ENCODE peak calls at places on chromosomes 4 and X, in nine cellular contexts. Z is LHCN-M2; M is endodermal cell; H is glutamatergic neuron; U is HS-5; F is activated CD4-positive, alpha-beta T cell treated with anti-CD3 and anti-CD28 coated beads for 36 hours; B is suprapubic skin; X is NCI-H2081; S is Peyer's patch. C is an unnamed sample.

GRCh38 chrX:123230798-123231197 is 46.7 kb downstream of the GRIA3 start:
- DNase-seq in Z (no peak), M (no peak), H (no peak), U (no peak), F (no peak), B (no peak), X (no peak), S (no peak), C (no peak)

GRCh38 chrX:49001521-49002090 is 458 bp downstream of the GRIPAP1 start:
- DNase-seq in Z (peak), M (peak), H (peak), U (peak), F (peak), B (no peak), X (no peak), S (no peak), C (peak)

GRCh38 chr4:182764137-182764536 is 153.0 kb downstream of the DCTD start:
- DNase-seq in Z (no peak), M (no peak), H (no peak), U (no peak), F (no peak), B (no peak), X (no peak), S (no peak), C (no peak)

GRCh38 chr4:10734697-10735096 is 50.1 kb upstream of the CLNK start:
- DNase-seq in Z (no peak), M (peak), H (no peak), U (no peak), F (peak), B (no peak), X (peak), S (no peak), C (no peak)

GRCh38 chr4:187451776-187452175 is 543.8 kb upstream of the ZFP42 start:
- DNase-seq in Z (no peak), M (no peak), H (no peak), U (no peak), F (no peak), B (no peak), X (no peak), S (no peak), C (no peak)

GRCh38 chr4:67575232-67575888 is 16.8 kb downstream of the STAP1 start:
- DNase-seq in Z (peak), M (no peak), H (no peak), U (no peak), F (no peak), B (no peak), X (no peak), S (no peak), C (no peak)

GRCh38 chrX:33741807-33742206 is 390.3 kb downstream of the FAM47A start:
- DNase-seq in Z (no peak), M (peak), H (no peak), U (no peak), F (no peak), B (no peak), X (no peak), S (no peak), C (no peak)

GRCh38 chr4:163108614-163109013 is 58.1 kb downstream of the NAF1 start:
- DNase-seq in Z (no peak), M (no peak), H (no peak), U (no peak), F (no peak), B (no peak), X (no peak), S (no peak), C (no peak)

GRCh38 chr4:36285784-36286480 is 4.5 kb downstream of the DTHD1 start:
- DNase-seq in Z (no peak), M (no peak), H (no peak), U (no peak), F (peak), B (no peak), X (no peak), S (no peak), C (no peak)

GRCh38 chrX:1443496-1444075 is 9.1 kb downstream of the ASMTL start:
- DNase-seq in Z (no peak), M (peak), H (no peak), U (no peak), F (no peak), B (peak), X (no peak), S (peak), C (peak)

GRCh38 chr4:113446019-113446418 is 315.5 kb downstream of the CAMK2D start:
- DNase-seq in Z (peak), M (no peak), H (no peak), U (peak), F (peak), B (no peak), X (no peak), S (no peak), C (no peak)

GRCh38 chr4:151409470-151410313 is 716 bp downstream of the FHIP1A start:
- DNase-seq in Z (no peak), M (peak), H (no peak), U (no peak), F (peak), B (peak), X (no peak), S (peak), C (no peak)